ENCODE peak calls at places on chromosomes 6 and 20, in four cellular contexts. One of them, this sample, is unnamed.

GRCh38 chr20:31706607-31707257 is 15.9 kb downstream of the BCL2L1 start:
- DNase-seq in A549: no peak
- DNase-seq in tibial nerve: no peak
- DNase-seq in uterus: no peak
- DNase-seq in this sample: no peak

GRCh38 chr6:164378330-164378729 is 931.1 kb downstream of the C6orf118 start:
- DNase-seq in A549: no peak
- DNase-seq in tibial nerve: no peak
- DNase-seq in uterus: no peak
- DNase-seq in this sample: no peak

GRCh38 chr6:3086282-3086946 is 18.1 kb downstream of the RIPK1 start:
- DNase-seq in A549: no peak
- DNase-seq in tibial nerve: no peak
- DNase-seq in uterus: no peak
- DNase-seq in this sample: no peak

GRCh38 chr6:153117986-153118886 is 12.8 kb downstream of the RGS17 start:
- DNase-seq in A549: peak; percentile 48
- DNase-seq in tibial nerve: no peak
- DNase-seq in uterus: no peak
- DNase-seq in this sample: no peak

GRCh38 chr6:113634352-113635163 is 222.6 kb upstream of the MARCKS start:
- DNase-seq in A549: no peak
- DNase-seq in tibial nerve: no peak
- DNase-seq in uterus: no peak
- DNase-seq in this sample: no peak

GRCh38 chr6:14010275-14010674 is 85.5 kb downstream of the RNF182 start:
- DNase-seq in A549: no peak
- DNase-seq in tibial nerve: no peak
- DNase-seq in uterus: no peak
- DNase-seq in this sample: no peak

GRCh38 chr20:62066339-62066982 is 780 bp upstream of the TAF4 start:
- DNase-seq in A549: peak; percentile 61
- DNase-seq in tibial nerve: peak; percentile 17
- DNase-seq in uterus: peak; percentile 37
- DNase-seq in this sample: no peak

GRCh38 chr20:61230166-61230565 is 21.9 kb upstream of the CDH4 start:
- DNase-seq in A549: no peak
- DNase-seq in tibial nerve: no peak
- DNase-seq in uterus: no peak
- DNase-seq in this sample: no peak

GRCh38 chr6:26172496-26172958 is 85.3 kb downstream of the HFE start:
- DNase-seq in A549: no peak
- DNase-seq in tibial nerve: no peak
- DNase-seq in uterus: no peak
- DNase-seq in this sample: peak; percentile 82

GRCh38 chr6:132153221-132153896 is 202.2 kb upstream of the CCN2 start:
- DNase-seq in A549: no peak
- DNase-seq in tibial nerve: no peak
- DNase-seq in uterus: no peak
- DNase-seq in this sample: no peak

GRCh38 chr6:71245265-71246049 is 43.2 kb upstream of the OGFRL1 start:
- DNase-seq in A549: no peak
- DNase-seq in tibial nerve: no peak
- DNase-seq in uterus: no peak
- DNase-seq in this sample: no peak

GRCh38 chr20:1844723-1845523 is 50.3 kb upstream of the SIRPA start:
- DNase-seq in A549: no peak
- DNase-seq in tibial nerve: peak; percentile 72
- DNase-seq in uterus: no peak
- DNase-seq in this sample: peak; percentile 62

GRCh38 chr20:59137532-59137931 is 26.1 kb upstream of the ZNF831 start:
- DNase-seq in A549: no peak
- DNase-seq in tibial nerve: no peak
- DNase-seq in uterus: no peak
- DNase-seq in this sample: no peak

GRCh38 chr6:63372951-63373533 is 53.3 kb upstream of the LGSN start:
- DNase-seq in A549: no peak
- DNase-seq in tibial nerve: no peak
- DNase-seq in uterus: no peak
- DNase-seq in this sample: no peak

GRCh38 chr6:107161521-107161920 is 46.2 kb upstream of the BEND3 start:
- DNase-seq in A549: no peak
- DNase-seq in tibial nerve: no peak
- DNase-seq in uterus: no peak
- DNase-seq in this sample: no peak

GRCh38 chr20:49612127-49612738 is 44.3 kb upstream of the PTGIS start:
- DNase-seq in A549: no peak
- DNase-seq in tibial nerve: no peak
- DNase-seq in uterus: no peak
- DNase-seq in this sample: no peak

GRCh38 chr6:29967379-29968010 is 25.2 kb downstream of the HLA-A start:
- DNase-seq in A549: no peak
- DNase-seq in tibial nerve: no peak
- DNase-seq in uterus: no peak
- DNase-seq in this sample: no peak

GRCh38 chr6:132063204-132063603 is 112.0 kb upstream of the CCN2 start:
- DNase-seq in A549: no peak
- DNase-seq in tibial nerve: no peak
- DNase-seq in uterus: no peak
- DNase-seq in this sample: no peak

GRCh38 chr20:11387189-11387754 is 530.4 kb upstream of the BTBD3 start:
- DNase-seq in A549: peak; percentile 43
- DNase-seq in tibial nerve: no peak
- DNase-seq in uterus: no peak
- DNase-seq in this sample: no peak

GRCh38 chr20:47711046-47711752 is 74.1 kb downstream of the SULF2 start:
- DNase-seq in A549: no peak
- DNase-seq in tibial nerve: no peak
- DNase-seq in uterus: no peak
- DNase-seq in this sample: no peak

GRCh38 chr20:41969656-41970055 is 351.5 kb upstream of the CHD6 start:
- DNase-seq in A549: no peak
- DNase-seq in tibial nerve: no peak
- DNase-seq in uterus: no peak
- DNase-seq in this sample: no peak

GRCh38 chr6:66051812-66052211 is 344.8 kb upstream of the EYS start:
- DNase-seq in A549: no peak
- DNase-seq in tibial nerve: no peak
- DNase-seq in uterus: no peak
- DNase-seq in this sample: no peak

DNA sequence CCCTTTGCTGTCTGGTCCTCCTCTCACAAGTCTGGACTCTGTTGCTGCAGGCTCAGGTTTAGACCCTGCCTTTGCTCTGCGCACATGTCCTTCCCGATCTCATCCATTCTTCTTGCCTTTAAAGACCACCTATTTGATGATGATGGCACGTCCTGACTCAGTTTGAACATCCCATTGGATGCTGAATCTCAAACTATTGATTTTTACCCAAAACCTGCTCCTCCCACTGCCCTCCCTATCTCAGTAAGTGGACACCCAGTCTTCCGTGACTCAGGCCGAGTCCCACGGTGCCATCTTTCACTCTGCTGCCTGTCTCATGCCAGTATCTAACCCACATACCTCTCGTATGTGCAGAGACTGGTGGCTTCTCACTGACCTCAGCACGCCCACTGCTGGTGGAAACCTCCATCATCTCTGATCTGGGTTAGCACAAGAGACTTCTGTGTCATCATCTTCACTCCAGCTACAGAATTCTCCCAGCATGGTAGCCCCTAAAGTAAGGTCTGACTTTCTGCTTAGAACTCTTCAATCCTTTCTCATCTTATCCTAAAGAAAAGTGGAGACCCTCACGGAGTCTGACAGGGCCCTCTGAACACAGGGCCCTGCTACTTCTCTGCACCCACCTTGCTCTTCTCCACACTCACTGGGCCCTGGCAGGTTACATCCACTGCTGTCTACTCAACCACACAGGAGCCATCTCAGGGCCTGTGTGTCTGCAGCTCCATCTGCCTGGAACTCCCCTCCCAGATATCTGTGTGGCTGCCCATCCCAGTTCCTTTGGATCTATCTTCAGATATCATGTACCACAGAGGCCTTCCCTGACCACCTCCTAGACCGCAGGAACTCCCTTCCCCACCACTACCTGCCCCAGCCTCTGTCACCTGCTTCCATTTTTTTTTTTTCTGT is 387.1 kb upstream of the AGPAT4 start:
- DNase-seq in A549: no peak
- DNase-seq in tibial nerve: no peak
- DNase-seq in uterus: no peak
- DNase-seq in this sample: no peak
- TF ChIP-seq CTCF in A549: no peak
- TF ChIP-seq CTCF in tibial nerve: no peak
- TF ChIP-seq CTCF in uterus: no peak
- TF ChIP-seq CTCF in this sample: no peak

DNA sequence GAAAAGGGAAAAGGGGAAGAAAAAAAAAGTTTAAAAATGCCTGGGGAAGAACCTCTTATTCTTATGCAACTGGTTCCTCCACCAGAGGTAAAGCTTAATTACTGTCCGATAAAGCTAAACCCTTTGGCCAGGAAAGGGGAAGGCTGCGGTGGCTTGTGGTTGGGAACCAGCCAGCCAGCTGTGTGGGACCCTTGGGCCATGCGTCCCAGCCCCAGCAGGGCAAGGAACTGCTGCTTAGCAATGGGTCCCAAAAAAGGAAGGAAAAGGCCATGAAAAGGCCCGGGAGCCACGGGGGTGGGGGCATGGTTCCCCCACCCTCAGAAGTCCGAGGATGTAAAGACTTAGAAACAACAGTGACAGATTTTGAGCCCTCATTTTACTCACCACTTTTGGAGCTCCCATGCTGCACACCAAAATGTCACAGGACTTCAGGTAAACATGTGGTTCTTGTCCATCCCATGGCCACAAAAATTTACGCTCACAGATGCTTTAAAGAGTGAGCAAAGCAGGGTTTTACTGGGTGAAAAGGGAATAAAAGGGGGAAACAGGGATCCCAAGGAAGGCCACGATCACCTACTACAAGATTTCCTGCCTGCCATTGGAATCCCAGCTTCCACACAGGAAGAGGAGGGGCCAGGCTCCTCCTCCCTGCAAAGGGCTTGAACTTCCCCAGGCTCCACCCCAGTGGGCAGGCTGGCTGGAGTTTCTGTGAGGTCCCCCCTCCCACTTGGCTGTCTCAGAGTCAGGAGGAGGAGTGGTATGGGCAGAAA is 1234.7 kb upstream of the GJE1 start:
- DNase-seq in A549: no peak
- DNase-seq in tibial nerve: no peak
- DNase-seq in uterus: no peak
- DNase-seq in this sample: no peak
- H3K4me3 ChIP-seq in A549: no peak overlapping the region
- H3K4me3 ChIP-seq in tibial nerve: no peak overlapping the region
- H3K4me3 ChIP-seq in uterus: no peak overlapping the region
- H3K4me3 ChIP-seq in this sample: no peak overlapping the region

GRCh38 chr20:34511891-34512265 is 4.3 kb upstream of the DYNLRB1 start:
- DNase-seq in A549: no peak
- DNase-seq in tibial nerve: no peak
- DNase-seq in uterus: no peak
- DNase-seq in this sample: no peak

GRCh38 chr20:34512266-34512954 is 3.8 kb upstream of the DYNLRB1 start:
- DNase-seq in A549: no peak
- DNase-seq in tibial nerve: no peak
- DNase-seq in uterus: no peak
- DNase-seq in this sample: no peak

GRCh38 chr20:34510575-34510974 is 5.6 kb upstream of the DYNLRB1 start:
- DNase-seq in A549: no peak
- DNase-seq in tibial nerve: no peak
- DNase-seq in uterus: no peak
- DNase-seq in this sample: no peak

GRCh38 chr20:34514897-34515483 is 1.2 kb upstream of the DYNLRB1 start:
- DNase-seq in A549: no peak
- DNase-seq in tibial nerve: no peak
- DNase-seq in uterus: no peak
- DNase-seq in this sample: no peak

GRCh38 chr20:34512955-34513419 is 3.2 kb upstream of the DYNLRB1 start:
- DNase-seq in A549: no peak
- DNase-seq in tibial nerve: no peak
- DNase-seq in uterus: no peak
- DNase-seq in this sample: no peak
- TF ChIP-seq POLR2A in A549: no peak
- TF ChIP-seq POLR2A in tibial nerve: no peak
- TF ChIP-seq POLR2A in uterus: no peak
- TF ChIP-seq POLR2A in this sample: no peak

GRCh38 chr6:25052181-25052580 is 116.4 kb upstream of the RIPOR2 start:
- DNase-seq in A549: no peak
- DNase-seq in tibial nerve: no peak
- DNase-seq in uterus: no peak
- DNase-seq in this sample: no peak

GRCh38 chr6:25054469-25054868 is 118.7 kb upstream of the RIPOR2 start:
- DNase-seq in A549: no peak
- DNase-seq in tibial nerve: no peak
- DNase-seq in uterus: no peak
- DNase-seq in this sample: no peak

GRCh38 chr6:25051083-25051482 is 115.3 kb upstream of the RIPOR2 start:
- DNase-seq in A549: no peak
- DNase-seq in tibial nerve: no peak
- DNase-seq in uterus: no peak
- DNase-seq in this sample: no peak

GRCh38 chr6:25056130-25056529 is 120.4 kb upstream of the RIPOR2 start:
- DNase-seq in A549: no peak
- DNase-seq in tibial nerve: no peak
- DNase-seq in uterus: no peak
- DNase-seq in this sample: no peak

DNA sequence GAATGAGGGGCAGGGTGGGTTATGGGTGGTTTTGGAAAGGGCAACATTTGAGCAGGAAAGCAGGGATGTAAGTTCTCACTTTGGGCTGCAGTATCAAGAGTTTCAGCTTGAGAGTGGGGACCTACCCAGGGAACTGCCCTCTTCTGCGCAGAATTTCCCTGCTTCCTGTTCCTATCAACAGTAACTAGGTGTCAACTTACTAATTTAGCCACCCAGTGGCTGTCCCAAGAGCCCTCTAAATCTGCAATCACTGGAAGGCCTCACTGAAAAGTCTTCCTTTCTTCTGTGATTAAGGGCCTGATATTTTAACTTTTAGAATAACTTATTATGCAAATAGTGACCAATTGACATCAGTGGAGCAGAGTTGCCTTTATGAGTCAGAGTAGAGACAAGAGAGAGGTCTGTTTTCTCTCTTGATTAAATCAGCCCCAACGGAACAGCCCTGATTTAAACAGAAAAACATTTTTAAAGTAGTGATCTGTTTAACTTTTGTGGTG is 118.2 kb upstream of the RIPOR2 start:
- DNase-seq in A549: no peak
- DNase-seq in tibial nerve: peak; percentile 24
- DNase-seq in uterus: peak; percentile 33
- DNase-seq in this sample: no peak
- TF ChIP-seq CTCF in A549: no peak
- TF ChIP-seq CTCF in tibial nerve: no peak
- TF ChIP-seq CTCF in uterus: no peak
- TF ChIP-seq CTCF in this sample: no peak